ENCODE peak calls at places on chromosomes 11 and 22, in ten cellular contexts. F is RWPE1, Y is transverse colon, H is brain microvascular endothelial cell, S is Peyer's patch, C is progenitor cell of endocrine pancreas, V is heart left ventricle, I is prostate gland, M is nephron progenitor cell, A is PC-3. L is an unnamed sample.

GRCh38 chr11:134052988-134053945 is 15.6 kb upstream of the JAM3 start:
- DNase-seq in F (no peak), Y (no peak), H (no peak), S (no peak), C (no peak), V (no peak), I (no peak), M (no peak), A (no peak), L (no peak)

GRCh38 chr11:96155627-96156378 is 187.2 kb downstream of the MAML2 start:
- DNase-seq in F (peak; percentile 73), Y (peak; percentile 61), H (peak; percentile 99), S (peak; percentile 61), C (no peak), V (peak; percentile 85), I (peak; percentile 42), M (no peak), A (peak; percentile 88), L (peak; percentile 23)

GRCh38 chr11:73288873-73289707 is 17.0 kb downstream of the P2RY6 start:
- DNase-seq in F (peak; percentile 85), Y (peak; percentile 77), H (peak; percentile 85), S (peak; percentile 70), C (peak; percentile 53), V (peak; percentile 79), I (peak; percentile 40), M (peak; percentile 76), A (peak; percentile 82), L (peak; percentile 77)

GRCh38 chr11:32580967-32581366 is 2.7 kb upstream of the EIF3M start:
- DNase-seq in F (peak; percentile 8), Y (no peak), H (no peak), S (no peak), C (no peak), V (no peak), I (no peak), M (no peak), A (peak; percentile 80), L (no peak)

GRCh38 chr11:114170226-114170625 is 110.7 kb downstream of the ZBTB16 start:
- DNase-seq in F (no peak), Y (no peak), H (no peak), S (no peak), C (no peak), V (no peak), I (no peak), M (no peak), A (no peak), L (no peak)

GRCh38 chr11:34512810-34513673 is 552 bp downstream of the ELF5 start:
- DNase-seq in F (peak; percentile 53), Y (peak; percentile 61), H (peak; percentile 58), S (peak; percentile 72), C (peak; percentile 49), V (peak; percentile 39), I (peak; percentile 41), M (peak; percentile 67), A (peak; percentile 70), L (peak; percentile 79)

GRCh38 chr22:39514373-39514973 is 5.9 kb upstream of the ATF4 start:
- DNase-seq in F (no peak), Y (peak; percentile 57), H (peak; percentile 57), S (peak; percentile 66), C (no peak), V (no peak), I (no peak), M (peak; percentile 72), A (peak; percentile 50), L (peak; percentile 79)

GRCh38 chr11:74641289-74641688 is 48.9 kb downstream of the POLD3 start:
- DNase-seq in F (no peak), Y (no peak), H (no peak), S (no peak), C (no peak), V (no peak), I (no peak), M (no peak), A (no peak), L (no peak)

GRCh38 chr22:17056807-17057206 is 28.0 kb upstream of the IL17RA start:
- DNase-seq in F (no peak), Y (no peak), H (no peak), S (no peak), C (no peak), V (no peak), I (no peak), M (no peak), A (no peak), L (no peak)

GRCh38 chr22:17056058-17056457 is 28.7 kb upstream of the IL17RA start:
- DNase-seq in F (no peak), Y (no peak), H (no peak), S (no peak), C (no peak), V (no peak), I (no peak), M (no peak), A (no peak), L (no peak)

GRCh38 chr22:17063372-17064106 is 21.3 kb upstream of the IL17RA start:
- DNase-seq in F (no peak), Y (no peak), H (no peak), S (no peak), C (no peak), V (peak; percentile 48), I (peak; percentile 87), M (no peak), A (no peak), L (no peak)

GRCh38 chr22:17060126-17060525 is 24.7 kb upstream of the IL17RA start:
- DNase-seq in F (no peak), Y (no peak), H (no peak), S (no peak), C (no peak), V (no peak), I (no peak), M (no peak), A (no peak), L (no peak)

DNA sequence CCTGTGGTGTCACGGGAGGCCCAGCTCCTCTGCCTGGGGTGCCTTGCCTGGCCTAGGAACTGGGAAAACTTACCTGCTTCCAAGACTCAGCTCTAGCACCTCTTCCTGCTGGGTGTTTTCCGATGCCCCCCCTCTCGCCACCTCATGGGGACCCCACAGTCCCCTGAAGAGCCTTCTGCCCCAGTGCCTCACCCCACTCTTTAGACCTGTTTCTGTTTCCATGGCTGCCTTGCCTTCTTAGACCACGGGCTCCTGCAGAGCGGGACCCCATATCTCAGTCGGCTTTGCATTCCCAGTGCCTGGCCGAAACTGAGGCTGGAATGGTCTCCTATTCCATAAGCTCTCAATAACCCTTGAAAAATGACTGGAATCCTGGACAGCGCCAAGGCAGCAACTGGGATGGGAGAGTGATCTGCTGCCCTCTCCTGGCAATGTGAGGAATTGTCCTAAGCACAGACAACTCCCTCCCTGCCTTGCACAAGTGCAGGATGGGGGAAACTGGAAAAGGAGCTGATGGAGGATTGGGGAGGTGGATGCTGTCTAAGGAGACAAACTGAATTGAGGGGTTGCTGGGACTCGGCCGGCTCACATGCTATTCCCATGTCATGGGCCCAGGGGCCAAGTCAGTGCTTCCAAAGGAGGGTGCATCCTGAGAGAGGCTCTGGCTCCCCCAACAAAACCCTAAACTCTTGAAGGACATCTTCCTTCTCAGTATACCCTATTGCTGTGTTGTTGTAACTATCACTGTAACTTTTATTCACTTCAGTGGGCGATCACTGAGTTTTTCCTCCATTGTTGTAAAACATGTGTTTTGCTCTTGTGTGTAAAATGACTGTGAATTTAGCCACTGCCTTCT is 26.6 kb upstream of the IL17RA start:
- DNase-seq in F (peak; percentile 59), Y (peak; percentile 60), H (peak; percentile 71), S (no peak), C (peak; percentile 49), V (peak; percentile 64), I (peak; percentile 72), M (peak; percentile 71), A (peak; percentile 71), L (peak; percentile 71)
- TF ChIP-seq CTCF in F (peak; percentile 92), Y (peak; percentile 86), H (peak; percentile 97), S (peak; percentile 84), C (peak; percentile 91), V (peak; percentile 91), I (peak; percentile 82), M (peak; percentile 90), A (peak; percentile 80), L (peak; percentile 86)

GRCh38 chr22:32005453-32005852 is 37.6 kb upstream of the SLC5A1 start:
- DNase-seq in F (peak; percentile 13), Y (no peak), H (peak; percentile 45), S (no peak), C (no peak), V (no peak), I (no peak), M (no peak), A (peak; percentile 66), L (peak; percentile 41)

GRCh38 chr22:31995807-31996206 is 47.3 kb upstream of the SLC5A1 start:
- DNase-seq in F (no peak), Y (no peak), H (no peak), S (no peak), C (no peak), V (no peak), I (no peak), M (no peak), A (no peak), L (no peak)

GRCh38 chr22:31995046-31995445 is 48.0 kb upstream of the SLC5A1 start:
- DNase-seq in F (no peak), Y (no peak), H (no peak), S (no peak), C (no peak), V (no peak), I (no peak), M (no peak), A (peak; percentile 4), L (no peak)

GRCh38 chr22:31998784-31999435 is 44.2 kb upstream of the SLC5A1 start:
- DNase-seq in F (no peak), Y (no peak), H (no peak), S (peak; percentile 77), C (no peak), V (no peak), I (no peak), M (no peak), A (no peak), L (no peak)

DNA sequence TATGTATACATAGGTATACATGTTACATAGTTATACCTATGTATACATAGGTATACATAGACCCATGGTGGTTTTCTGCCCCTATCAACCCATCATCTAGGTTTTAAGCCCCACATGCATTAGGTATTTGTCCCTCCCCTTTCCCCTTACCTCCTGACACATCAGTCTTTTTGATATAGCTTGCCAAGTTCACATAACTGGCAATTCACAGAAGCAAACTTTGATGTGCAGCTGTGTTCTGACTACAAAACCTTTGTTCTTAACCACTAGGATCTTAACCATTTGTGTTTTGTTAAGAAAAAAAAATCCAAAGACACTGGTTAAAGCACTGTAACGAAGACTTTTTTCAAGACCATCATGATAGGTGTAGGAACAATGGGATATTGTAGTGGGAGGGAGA is 42.9 kb upstream of the SLC5A1 start:
- DNase-seq in F (no peak), Y (no peak), H (no peak), S (no peak), C (no peak), V (no peak), I (no peak), M (no peak), A (no peak), L (no peak)
- TF ChIP-seq CTCF in F (no peak), Y (no peak), H (no peak), S (no peak), C (no peak), V (no peak), I (no peak), M (no peak), A (no peak), L (no peak)

GRCh38 chr11:69881467-69882269 is 62.5 kb upstream of the FGF3 start:
- DNase-seq in F (no peak), Y (no peak), H (no peak), S (peak; percentile 20), C (no peak), V (peak; percentile 22), I (no peak), M (peak; percentile 57), A (no peak), L (no peak)
- TF ChIP-seq CTCF in F (no peak), Y (no peak), H (peak; percentile 31), S (no peak), C (peak; percentile 37), V (no peak), I (no peak), M (peak; percentile 29), A (peak; percentile 48), L (no peak)

DNA sequence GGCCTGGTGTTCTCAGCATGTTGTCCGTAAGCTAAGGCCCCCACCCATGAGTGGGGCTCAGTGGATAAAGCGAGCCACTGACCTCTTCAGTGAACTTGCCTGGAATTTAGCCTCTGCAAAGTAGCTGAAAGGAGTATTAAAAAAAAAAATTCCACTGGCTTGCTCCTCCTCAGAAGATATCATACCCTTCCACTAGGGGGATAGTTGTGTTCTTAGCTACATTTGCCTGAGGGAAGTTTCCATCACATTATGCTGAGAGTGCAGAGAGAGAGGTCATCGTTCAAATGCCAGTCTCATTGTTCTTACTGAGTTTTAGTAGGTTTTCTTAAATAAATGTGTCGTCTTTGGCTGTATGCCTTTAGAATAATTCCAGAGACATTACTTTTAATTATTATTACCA is 879.7 kb downstream of the JRKL start:
- DNase-seq in F (peak; percentile 1), Y (no peak), H (no peak), S (no peak), C (no peak), V (no peak), I (no peak), M (no peak), A (peak; percentile 33), L (no peak)
- TF ChIP-seq CTCF in F (no peak), Y (no peak), H (peak; percentile 48), S (no peak), C (peak; percentile 54), V (no peak), I (no peak), M (peak; percentile 35), A (peak; percentile 52), L (no peak)

L was measured in Calu3.